ENCODE peak calls at places on chromosomes 13 and 19, in five cellular contexts. H is pons; J is stimulated activated CD4-positive, alpha-beta T cell treated with anti-CD3 and anti-CD28 coated beads, Interleukin-2, amount 100 ng/mL, for 24 hours; O is activated naive CD8-positive, alpha-beta T cell treated with anti-CD3 and anti-CD28 coated beads, Interleukin-2, amount 50 U/mL, for 24 hours; U is HT1080. G is an unnamed sample.

GRCh38 chr13:77378662-77379061 is 51.8 kb upstream of the MYCBP2 start:
- DNase-seq in J (no peak), H (no peak), O (no peak), U (no peak), G (no peak)

GRCh38 chr13:32259116-32259515 is 56.0 kb downstream of the ZAR1L start:
- DNase-seq in J (no peak), U (no peak), O (no peak), H (no peak), G (no peak)

GRCh38 chr19:15466851-15467733 is 2.7 kb upstream of the RASAL3 start:
- DNase-seq in U (peak), H (no peak), J (peak), O (peak), G (peak)

GRCh38 chr19:47994209-47994802 is at the start of gene ELSPBP1:
- DNase-seq in H (no peak), O (no peak), J (no peak), U (no peak), G (no peak)

GRCh38 chr19:34503546-34504272 is 22.2 kb downstream of the WTIP start:
- DNase-seq in J (no peak), H (no peak), O (no peak), U (no peak), G (no peak)

GRCh38 chr19:33755314-33756020 is 41.2 kb upstream of the KCTD15 start:
- DNase-seq in J (no peak), U (no peak), O (no peak), H (no peak), G (no peak)

GRCh38 chr13:45728759-45729158 is 26.6 kb downstream of the CBY2 start:
- DNase-seq in J (no peak), H (no peak), O (no peak), U (peak), G (no peak)

GRCh38 chr19:18529782-18530181 is 7.9 kb upstream of the ELL start:
- DNase-seq in H (no peak), O (no peak), U (no peak), J (no peak), G (no peak)

GRCh38 chr13:61414686-61415664 is 674 bp downstream of the PCDH20 start:
- DNase-seq in O (no peak), J (no peak), H (peak), U (peak), G (no peak)

GRCh38 chr13:35225159-35225558 is 251.3 kb downstream of the MAB21L1 start:
- DNase-seq in U (no peak), H (no peak), O (no peak), J (no peak), G (no peak)

GRCh38 chr13:99704390-99704789 is 203.1 kb downstream of the TM9SF2 start:
- DNase-seq in H (no peak), J (no peak), O (no peak), U (no peak), G (no peak)

GRCh38 chr19:54114340-54114826 is 1.1 kb downstream of the TFPT start:
- DNase-seq in U (no peak), O (peak), J (peak), H (peak), G (peak)

GRCh38 chr13:74158028-74158427 is 23.8 kb upstream of the KLF12 start:
- DNase-seq in H (no peak), J (no peak), O (no peak), U (no peak), G (no peak)

GRCh38 chr19:41298327-41298964 is 11.5 kb upstream of the CCDC97 start:
- DNase-seq in H (peak), O (peak), U (peak), J (no peak), G (no peak)

GRCh38 chr13:51874651-51875050 is 12.9 kb downstream of the CCDC70 start:
- DNase-seq in J (no peak), H (no peak), O (no peak), U (no peak), G (no peak)

GRCh38 chr13:112879283-112879833 is 89.7 kb upstream of the MCF2L start:
- DNase-seq in U (no peak), H (no peak), J (no peak), O (no peak), G (no peak)

GRCh38 chr13:46679369-46680180 is 117.4 kb downstream of the ESD start:
- DNase-seq in O (peak), J (no peak), H (peak), U (peak), G (peak)

GRCh38 chr19:7658219-7658686 is 10.6 kb upstream of the RETN start:
- DNase-seq in U (no peak), O (peak), J (peak), H (peak), G (peak)

GRCh38 chr13:39512687-39513086 is 90.3 kb downstream of the LHFPL6 start:
- DNase-seq in U (no peak), J (no peak), H (no peak), O (no peak), G (no peak)

GRCh38 chr19:41226053-41226873 is 7.2 kb downstream of the AXL start:
- DNase-seq in U (no peak), O (peak), J (peak), H (no peak), G (peak)

GRCh38 chr13:113176292-113176691 is 17.8 kb downstream of the PROZ start:
- DNase-seq in J (peak), H (no peak), O (peak), U (no peak), G (peak)

GRCh38 chr13:50678464-50679162 is 164.9 kb downstream of the DLEU7 start:
- DNase-seq in U (peak), J (no peak), H (peak), O (no peak), G (no peak)

GRCh38 chr13:30810261-30810701 is 74.9 kb downstream of the ALOX5AP start:
- DNase-seq in J (no peak), H (no peak), U (no peak), O (no peak), G (no peak)

GRCh38 chr13:113881614-113882265 is 17.9 kb upstream of the GAS6 start:
- DNase-seq in J (peak), H (no peak), O (no peak), U (no peak), G (no peak)

GRCh38 chr19:6744381-6745288 is 5.2 kb downstream of the TRIP10 start:
- DNase-seq in J (no peak), U (no peak), O (no peak), H (no peak), G (no peak)

GRCh38 chr19:19160489-19161035 is 9.5 kb downstream of the MEF2B start:
- DNase-seq in O (peak), H (no peak), J (no peak), U (no peak), G (no peak)

GRCh38 chr19:49932731-49933131 is 3.4 kb upstream of the NUP62 start:
- DNase-seq in J (no peak), O (peak), H (no peak), U (no peak), G (peak)

GRCh38 chr13:113627136-113627535 is 30.9 kb downstream of the ATP4B start:
- DNase-seq in U (no peak), J (no peak), H (no peak), O (no peak), G (no peak)

GRCh38 chr19:10086904-10087256 is 763 bp downstream of the SHFL start:
- DNase-seq in O (peak), H (no peak), J (peak), U (no peak), G (peak)

GRCh38 chr13:110388141-110388943 is 81.3 kb downstream of the COL4A2 start:
- DNase-seq in O (no peak), J (no peak), U (no peak), H (no peak), G (no peak)

GRCh38 chr19:4831351-4832340 is at the start of gene TICAM1:
- DNase-seq in H (no peak), J (peak), U (no peak), O (peak), G (peak)

GRCh38 chr13:50358715-50359367 is 343.6 kb downstream of the KCNRG start:
- DNase-seq in O (no peak), U (no peak), H (no peak), J (no peak), G (no peak)

GRCh38 chr19:43380771-43381386 is 27.4 kb downstream of the CD177 start:
- DNase-seq in U (no peak), O (no peak), H (no peak), J (no peak), G (no peak)

GRCh38 chr13:57632276-57633140 is 964 bp downstream of the PCDH17 start:
- DNase-seq in O (peak), U (no peak), J (no peak), H (no peak), G (no peak)

GRCh38 chr19:19055701-19056100 is 8.1 kb upstream of the SLC25A42 start:
- DNase-seq in H (no peak), O (no peak), U (no peak), J (no peak), G (no peak)